ENCODE peak calls at places on chromosomes 12 and 14, in four cellular contexts. L is K562, Y is HepG2, M is WTC11. Q is an unnamed sample.

GRCh38 chr12:96015672-96016071 is 19.5 kb upstream of the HAL start:
- DNase-seq in L (no peak), Y (no peak), M (peak), Q (peak)

GRCh38 chr14:66046035-66046434 is 440.1 kb upstream of the CCDC196 start:
- DNase-seq in L (no peak), Y (no peak), M (no peak), Q (no peak)

GRCh38 chr14:103890836-103891666 is 37.2 kb upstream of the TDRD9 start:
- DNase-seq in L (no peak), Y (peak), M (no peak), Q (no peak)

GRCh38 chr12:94244165-94245133 is 96.1 kb downstream of the PLXNC1 start:
- DNase-seq in L (no peak), Y (no peak), M (no peak), Q (no peak)

GRCh38 chr12:123614531-123614930 is 12.6 kb downstream of the DDX55 start:
- DNase-seq in L (no peak), Y (no peak), M (no peak), Q (no peak)

GRCh38 chr14:94581127-94581999 is at the start of gene SERPINA5:
- DNase-seq in L (peak), Y (peak), M (peak), Q (no peak)

GRCh38 chr12:89181271-89181920 is 170.9 kb downstream of the DUSP6 start:
- DNase-seq in L (no peak), Y (no peak), M (no peak), Q (no peak)

GRCh38 chr12:42382013-42382696 is 56.2 kb downstream of the PPHLN1 start:
- DNase-seq in L (no peak), Y (no peak), M (no peak), Q (no peak)

GRCh38 chr12:64457036-64457435 is 5.1 kb downstream of the TBK1 start:
- DNase-seq in L (peak), Y (no peak), M (no peak), Q (no peak)

GRCh38 chr12:51536159-51536558 is 54.9 kb upstream of the SCN8A start:
- DNase-seq in L (peak), Y (no peak), M (no peak), Q (no peak)

GRCh38 chr12:51534675-51535074 is 56.4 kb upstream of the SCN8A start:
- DNase-seq in L (no peak), Y (no peak), M (no peak), Q (no peak)

GRCh38 chr12:51531982-51532497 is 59.0 kb upstream of the SCN8A start:
- DNase-seq in L (peak), Y (peak), M (peak), Q (peak)

GRCh38 chr12:51534216-51534615 is 56.8 kb upstream of the SCN8A start:
- DNase-seq in L (no peak), Y (no peak), M (no peak), Q (no peak)

DNA sequence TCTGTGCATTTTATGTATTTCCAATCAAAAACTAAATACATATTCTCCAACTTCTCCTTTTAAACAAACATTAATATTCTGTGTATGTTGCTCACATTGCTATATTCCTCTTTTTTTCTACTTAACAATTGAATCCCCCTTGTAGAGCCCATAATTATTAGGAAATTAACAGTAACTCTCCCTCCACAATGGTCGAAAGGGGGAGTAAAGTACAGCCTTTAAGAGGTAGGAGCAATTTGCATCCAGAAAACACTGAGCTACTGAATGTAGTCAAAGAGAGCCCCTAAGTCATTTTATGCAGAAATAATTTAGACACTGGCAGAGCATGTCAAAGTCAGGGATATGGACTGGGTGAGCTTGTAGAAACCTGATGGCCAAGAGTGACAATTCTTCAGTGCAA is 57.2 kb upstream of the SCN8A start:
- DNase-seq in L (no peak), Y (no peak), M (no peak), Q (no peak)
- TF ChIP-seq ELF4 in L (no peak), Y (no peak), M (no peak), Q (no peak)

GRCh38 chr14:38910092-38910491 is 192.9 kb downstream of the SEC23A start:
- DNase-seq in L (no peak), Y (no peak), M (no peak), Q (no peak)

GRCh38 chr14:38900887-38901286 is 202.1 kb downstream of the SEC23A start:
- DNase-seq in L (no peak), Y (no peak), M (no peak), Q (no peak)

GRCh38 chr14:38904959-38905358 is 198.1 kb downstream of the SEC23A start:
- DNase-seq in L (no peak), Y (no peak), M (no peak), Q (no peak)
- TF ChIP-seq SP1 in L (no peak), Y (no peak), M (no peak), Q (no peak)

DNA sequence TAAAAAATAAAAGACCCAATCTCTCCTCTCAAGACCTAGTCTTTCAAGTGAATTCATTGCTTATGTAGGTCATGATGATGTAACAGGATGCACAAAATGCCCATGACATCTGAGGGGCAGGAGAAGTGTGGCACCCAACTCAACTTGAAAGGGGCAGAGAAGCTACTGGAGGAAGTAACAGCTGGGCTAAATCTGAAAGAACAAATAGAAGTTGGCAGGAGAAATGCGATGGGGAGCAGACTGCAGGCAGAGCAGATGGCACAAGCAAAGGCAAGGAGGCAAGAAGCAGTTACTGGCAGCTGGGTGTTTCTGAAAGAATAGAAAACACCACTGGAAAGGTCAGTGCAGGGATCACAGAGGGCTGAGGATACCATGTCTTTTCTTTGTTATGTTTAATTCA is 14.6 kb downstream of the SLC38A4 start:
- DNase-seq in L (no peak), Y (no peak), M (no peak), Q (no peak)
- TF ChIP-seq ELF4 in L (no peak), Y (no peak), M (no peak), Q (no peak)

DNA sequence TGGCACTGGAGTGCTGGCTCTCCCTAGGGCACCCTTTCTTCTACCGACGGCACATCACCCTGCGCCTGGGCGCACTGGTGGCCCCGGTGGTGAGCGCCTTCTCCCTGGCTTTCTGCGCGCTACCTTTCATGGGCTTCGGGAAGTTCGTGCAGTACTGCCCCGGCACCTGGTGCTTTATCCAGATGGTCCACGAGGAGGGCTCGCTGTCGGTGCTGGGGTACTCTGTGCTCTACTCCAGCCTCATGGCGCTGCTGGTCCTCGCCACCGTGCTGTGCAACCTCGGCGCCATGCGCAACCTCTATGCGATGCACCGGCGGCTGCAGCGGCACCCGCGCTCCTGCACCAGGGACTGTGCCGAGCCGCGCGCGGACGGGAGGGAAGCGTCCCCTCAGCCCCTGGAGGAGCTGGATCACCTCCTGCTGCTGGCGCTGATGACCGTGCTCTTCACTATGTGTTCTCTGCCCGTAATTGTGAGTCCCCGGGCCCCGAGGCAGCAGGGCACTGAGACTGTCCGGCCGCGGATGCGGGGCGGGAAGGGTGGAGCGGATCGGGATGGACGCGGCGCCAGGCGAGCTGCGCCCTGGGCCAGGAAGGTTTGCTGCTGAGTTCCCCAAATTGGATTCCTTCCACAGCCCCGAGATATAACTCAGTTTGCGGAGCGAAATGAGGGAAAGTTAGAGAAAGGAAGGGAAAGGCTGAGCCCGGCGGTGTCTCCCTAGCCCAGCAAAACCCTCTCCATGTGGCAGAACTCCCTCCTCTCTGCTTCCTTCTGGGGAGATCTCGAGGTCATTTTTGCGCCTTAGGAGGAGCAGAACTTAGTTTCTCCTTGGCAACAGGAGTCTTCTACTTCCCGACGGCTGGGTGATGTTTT is 928 bp downstream of the PTGDR start:
- DNase-seq in L (no peak), Y (no peak), M (peak), Q (no peak)
- TF ChIP-seq SP1 in L (no peak), Y (no peak), M (peak), Q (no peak)

DNA sequence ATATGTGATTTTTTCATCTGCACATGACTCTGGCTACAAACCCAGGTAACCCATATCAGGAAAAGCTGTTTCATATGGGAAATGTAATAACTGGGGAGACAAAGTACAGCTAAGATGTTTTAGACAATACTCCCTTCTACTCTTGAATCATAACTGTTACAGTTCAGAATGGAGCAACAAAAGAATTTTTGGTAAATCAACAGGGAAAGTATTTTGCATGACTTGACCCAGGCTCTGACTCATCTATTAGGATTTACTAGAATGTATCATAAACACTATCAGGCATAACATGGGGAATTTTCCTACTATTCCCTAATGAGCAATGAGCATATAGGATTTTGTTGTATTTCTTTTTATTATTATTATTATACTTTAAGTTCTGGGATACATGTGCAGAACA is 553.0 kb downstream of the SLC16A7 start:
- DNase-seq in L (no peak), Y (no peak), M (no peak), Q (no peak)
- TF ChIP-seq ELF4 in L (no peak), Y (no peak), M (no peak), Q (no peak)

GRCh38 chr14:69693823-69694729 is 72.9 kb upstream of the SRSF5 start:
- DNase-seq in L (peak), Y (peak), M (no peak), Q (no peak)
- TF ChIP-seq SP1 in L (no peak), Y (no peak), M (no peak), Q (no peak)

GRCh38 chr12:57170408-57170807 is 23.0 kb upstream of the LRP1-AS start:
- DNase-seq in L (no peak), Y (no peak), M (no peak), Q (no peak)
- TF ChIP-seq ELF4 in L (no peak), Y (no peak), M (no peak), Q (no peak)

DNA sequence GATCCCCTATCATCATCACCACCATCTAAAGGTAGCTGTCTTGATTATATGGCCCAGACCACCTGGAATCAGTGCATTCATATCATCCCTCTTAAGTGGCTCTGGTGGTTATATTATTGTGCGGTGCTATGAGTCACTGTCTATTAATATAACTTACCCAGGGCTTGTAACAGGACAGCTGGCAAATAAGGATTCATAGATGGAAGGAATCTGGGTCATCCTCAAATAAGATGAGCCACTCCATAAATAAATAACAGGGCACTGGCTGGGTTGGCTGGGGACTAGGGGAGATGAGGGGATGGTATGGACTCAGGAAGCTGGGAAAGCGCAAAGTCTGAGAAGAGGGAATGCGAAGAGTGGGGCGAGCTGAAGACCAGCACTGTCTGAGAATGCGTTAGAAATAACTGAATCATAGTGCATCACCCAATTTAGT is 216.1 kb downstream of the NUAK1 start:
- DNase-seq in L (no peak), Y (no peak), M (no peak), Q (no peak)
- TF ChIP-seq SP1 in L (no peak), Y (no peak), M (no peak), Q (no peak)

GRCh38 chr14:24984846-24985589 is 64.9 kb downstream of the STXBP6 start:
- DNase-seq in L (peak), Y (no peak), M (no peak), Q (peak)
- TF ChIP-seq ELF4 in L (no peak), Y (no peak), M (no peak), Q (no peak)